ENCODE peak calls at places on chromosomes 7 and 10, in ten cellular contexts. F is SHP77 treated with DMSO at 0.1 percent for 48 hours; G is Caco-2; E is activated naive CD4-positive, alpha-beta T cell treated with anti-CD3 and anti-CD28 coated beads for 36 hours; P is AG09319; J is GM10248; H is H7; B is anterior cingulate cortex; U is EL; W is stimulated activated CD4-positive, alpha-beta T cell treated with anti-CD3 and anti-CD28 coated beads, Interleukin-4, amount 100 ng/mL, for 4 hours. S is an unnamed sample.

GRCh38 chr10:92573798-92574544 is at the start of gene IDE:
- DNase-seq in F (peak), G (peak), E (peak), P (peak), J (peak), H (peak), B (peak), U (peak), W (peak), S (peak)

GRCh38 chr7:28245108-28245868 is 64.7 kb upstream of the JAZF1 start:
- DNase-seq in F (no peak), G (no peak), E (no peak), P (no peak), J (no peak), H (no peak), B (no peak), U (no peak), W (no peak), S (no peak)

GRCh38 chr7:71601840-71602239 is 469.9 kb downstream of the GALNT17 start:
- DNase-seq in F (no peak), G (no peak), E (no peak), P (no peak), J (no peak), H (no peak), B (no peak), U (no peak), W (no peak), S (no peak)

GRCh38 chr10:108393111-108393510 is 1228.6 kb upstream of the SORCS1 start:
- DNase-seq in F (no peak), G (no peak), E (no peak), P (peak), J (no peak), H (no peak), B (no peak), U (peak), W (no peak), S (no peak)

GRCh38 chr10:71234970-71235681 is 22.8 kb downstream of the UNC5B start:
- DNase-seq in F (no peak), G (peak), E (no peak), P (no peak), J (no peak), H (no peak), B (no peak), U (peak), W (no peak), S (peak)

GRCh38 chr10:66457629-66458028 is 468.2 kb upstream of the LRRTM3 start:
- DNase-seq in F (no peak), G (no peak), E (no peak), P (no peak), J (no peak), H (no peak), B (no peak), U (no peak), W (no peak), S (no peak)

GRCh38 chr7:30730097-30730496 is 21.8 kb upstream of the INMT start:
- DNase-seq in F (no peak), G (no peak), E (no peak), P (no peak), J (no peak), H (no peak), B (no peak), U (no peak), W (no peak), S (no peak)

GRCh38 chr10:32308027-32308603 is 38.8 kb downstream of the EPC1 start:
- DNase-seq in F (no peak), G (no peak), E (no peak), P (no peak), J (no peak), H (no peak), B (no peak), U (no peak), W (no peak), S (no peak)

GRCh38 chr10:132158122-132158741 is 28.5 kb upstream of the DPYSL4 start:
- DNase-seq in F (no peak), G (no peak), E (peak), P (no peak), J (peak), H (peak), B (no peak), U (no peak), W (peak), S (no peak)

GRCh38 chr7:149161241-149161848 is 14.1 kb downstream of the ZNF398 start:
- DNase-seq in F (no peak), G (no peak), E (peak), P (no peak), J (no peak), H (no peak), B (no peak), U (peak), W (no peak), S (no peak)

GRCh38 chr7:94698275-94698674 is 42.3 kb upstream of the SGCE start:
- DNase-seq in F (no peak), G (no peak), E (no peak), P (no peak), J (no peak), H (no peak), B (no peak), U (peak), W (no peak), S (no peak)